ENCODE peak calls at places on chromosomes 13 and 19, in six cellular contexts. One of them, this sample, is unnamed.

GRCh38 chr13:113589251-113589960 is 4.9 kb downstream of the TFDP1 start:
- DNase-seq in mammary epithelial cell: no peak
- DNase-seq in K562: no peak
- DNase-seq in fibroblast of lung: no peak
- DNase-seq in neural progenitor cell: no peak
- DNase-seq in HCT116: no peak
- DNase-seq in this sample: no peak

GRCh38 chr13:90974249-90974954 is 373.1 kb upstream of the MIR17HG start:
- DNase-seq in neural progenitor cell: no peak
- DNase-seq in fibroblast of lung: no peak
- DNase-seq in mammary epithelial cell: no peak
- DNase-seq in HCT116: no peak
- DNase-seq in K562: no peak
- DNase-seq in this sample: no peak

GRCh38 chr19:10334340-10335148 is 1.2 kb upstream of the RAVER1 start:
- DNase-seq in neural progenitor cell: peak; percentile 93
- DNase-seq in HCT116: peak; percentile 93
- DNase-seq in K562: peak; percentile 91
- DNase-seq in mammary epithelial cell: peak; percentile 90
- DNase-seq in fibroblast of lung: peak; percentile 95
- DNase-seq in this sample: peak; percentile 89

GRCh38 chr13:71880753-71881541 is 13.9 kb upstream of the DACH1 start:
- DNase-seq in neural progenitor cell: no peak
- DNase-seq in K562: no peak
- DNase-seq in HCT116: no peak
- DNase-seq in fibroblast of lung: peak; percentile 32
- DNase-seq in mammary epithelial cell: peak; percentile 25
- DNase-seq in this sample: no peak

GRCh38 chr13:49472186-49472585 is 23.6 kb upstream of the PHF11 start:
- DNase-seq in fibroblast of lung: no peak
- DNase-seq in HCT116: no peak
- DNase-seq in mammary epithelial cell: no peak
- DNase-seq in K562: no peak
- DNase-seq in neural progenitor cell: no peak
- DNase-seq in this sample: no peak

GRCh38 chr13:80612804-80613203 is 271.9 kb upstream of the SPRY2 start:
- DNase-seq in fibroblast of lung: no peak
- DNase-seq in neural progenitor cell: peak; percentile 10
- DNase-seq in mammary epithelial cell: no peak
- DNase-seq in K562: no peak
- DNase-seq in HCT116: no peak
- DNase-seq in this sample: no peak

GRCh38 chr19:7295912-7296486 is 1.8 kb upstream of the INSR start:
- DNase-seq in mammary epithelial cell: no peak
- DNase-seq in HCT116: no peak
- DNase-seq in neural progenitor cell: no peak
- DNase-seq in K562: no peak
- DNase-seq in fibroblast of lung: no peak
- DNase-seq in this sample: no peak

GRCh38 chr19:31595521-31595920 is 246.3 kb upstream of the TSHZ3 start:
- DNase-seq in mammary epithelial cell: no peak
- DNase-seq in HCT116: no peak
- DNase-seq in fibroblast of lung: no peak
- DNase-seq in K562: no peak
- DNase-seq in neural progenitor cell: no peak
- DNase-seq in this sample: no peak

GRCh38 chr19:45876411-45877197 is 9.3 kb downstream of the IRF2BP1 start:
- DNase-seq in neural progenitor cell: peak; percentile 61
- DNase-seq in fibroblast of lung: peak; percentile 22
- DNase-seq in mammary epithelial cell: no peak
- DNase-seq in HCT116: no peak
- DNase-seq in K562: peak; percentile 73
- DNase-seq in this sample: no peak

GRCh38 chr13:32917504-32917903 is 98.7 kb upstream of the KL start:
- DNase-seq in mammary epithelial cell: no peak
- DNase-seq in fibroblast of lung: no peak
- DNase-seq in neural progenitor cell: no peak
- DNase-seq in HCT116: no peak
- DNase-seq in K562: no peak
- DNase-seq in this sample: peak; percentile 31

GRCh38 chr19:45402469-45403070 is 2.3 kb downstream of the PPP1R13L start:
- DNase-seq in neural progenitor cell: peak; percentile 81
- DNase-seq in fibroblast of lung: no peak
- DNase-seq in HCT116: no peak
- DNase-seq in mammary epithelial cell: peak; percentile 78
- DNase-seq in K562: peak; percentile 81
- DNase-seq in this sample: no peak

GRCh38 chr13:57286511-57287098 is 119.6 kb downstream of the PRR20E start:
- DNase-seq in neural progenitor cell: peak; percentile 82
- DNase-seq in fibroblast of lung: no peak
- DNase-seq in HCT116: no peak
- DNase-seq in mammary epithelial cell: no peak
- DNase-seq in K562: no peak
- DNase-seq in this sample: no peak

GRCh38 chr19:13505761-13506549 is at the start of gene CACNA1A:
- DNase-seq in HCT116: no peak
- DNase-seq in neural progenitor cell: peak; percentile 83
- DNase-seq in mammary epithelial cell: no peak
- DNase-seq in fibroblast of lung: no peak
- DNase-seq in K562: no peak
- DNase-seq in this sample: peak; percentile 17

GRCh38 chr19:35454663-35455062 is 6.6 kb downstream of the FFAR2 start:
- DNase-seq in fibroblast of lung: no peak
- DNase-seq in K562: no peak
- DNase-seq in mammary epithelial cell: no peak
- DNase-seq in neural progenitor cell: no peak
- DNase-seq in HCT116: no peak
- DNase-seq in this sample: no peak

GRCh38 chr13:31166591-31166990 is 4.9 kb upstream of the HSPH1 start:
- DNase-seq in fibroblast of lung: no peak
- DNase-seq in mammary epithelial cell: peak; percentile 26
- DNase-seq in K562: no peak
- DNase-seq in HCT116: no peak
- DNase-seq in neural progenitor cell: no peak
- DNase-seq in this sample: no peak

GRCh38 chr19:5466814-5467291 is 11.6 kb downstream of the ZNRF4 start:
- DNase-seq in fibroblast of lung: no peak
- DNase-seq in HCT116: no peak
- DNase-seq in neural progenitor cell: no peak
- DNase-seq in K562: no peak
- DNase-seq in mammary epithelial cell: no peak
- DNase-seq in this sample: peak; percentile 73

GRCh38 chr13:24074687-24075086 is 85.8 kb upstream of the SPATA13 start:
- DNase-seq in HCT116: no peak
- DNase-seq in fibroblast of lung: no peak
- DNase-seq in K562: no peak
- DNase-seq in mammary epithelial cell: no peak
- DNase-seq in neural progenitor cell: no peak
- DNase-seq in this sample: no peak

GRCh38 chr13:107296804-107297203 is 728.9 kb upstream of the ARGLU1 start:
- DNase-seq in mammary epithelial cell: no peak
- DNase-seq in neural progenitor cell: no peak
- DNase-seq in HCT116: no peak
- DNase-seq in fibroblast of lung: peak; percentile 26
- DNase-seq in K562: no peak
- DNase-seq in this sample: no peak

GRCh38 chr13:40488869-40489391 is 177.5 kb downstream of the FOXO1 start:
- DNase-seq in mammary epithelial cell: no peak
- DNase-seq in HCT116: no peak
- DNase-seq in fibroblast of lung: no peak
- DNase-seq in K562: no peak
- DNase-seq in neural progenitor cell: no peak
- DNase-seq in this sample: no peak

GRCh38 chr13:48783181-48783630 is 129.5 kb downstream of the CYSLTR2 start:
- DNase-seq in K562: no peak
- DNase-seq in fibroblast of lung: peak; percentile 100
- DNase-seq in neural progenitor cell: no peak
- DNase-seq in HCT116: no peak
- DNase-seq in mammary epithelial cell: peak; percentile 89
- DNase-seq in this sample: peak; percentile 66

GRCh38 chr13:113864303-113864890 is 521 bp upstream of the GAS6 start:
- DNase-seq in mammary epithelial cell: peak; percentile 68
- DNase-seq in fibroblast of lung: no peak
- DNase-seq in K562: no peak
- DNase-seq in HCT116: no peak
- DNase-seq in neural progenitor cell: no peak
- DNase-seq in this sample: no peak

GRCh38 chr19:29259153-29259552 is 46.2 kb upstream of the UQCRFS1 start:
- DNase-seq in K562: peak; percentile 34
- DNase-seq in neural progenitor cell: peak; percentile 20
- DNase-seq in mammary epithelial cell: no peak
- DNase-seq in HCT116: no peak
- DNase-seq in fibroblast of lung: no peak
- DNase-seq in this sample: no peak
- TF ChIP-seq CTCF in K562: peak; percentile 56
- TF ChIP-seq CTCF in neural progenitor cell: peak; percentile 39
- TF ChIP-seq CTCF in mammary epithelial cell: no peak
- TF ChIP-seq CTCF in HCT116: peak; percentile 38
- TF ChIP-seq CTCF in fibroblast of lung: peak; percentile 30
- TF ChIP-seq CTCF in this sample: peak; percentile 40

GRCh38 chr13:36921902-36922301 is 1.9 kb upstream of the SMAD9 start:
- DNase-seq in mammary epithelial cell: no peak
- DNase-seq in HCT116: no peak
- DNase-seq in K562: no peak
- DNase-seq in neural progenitor cell: no peak
- DNase-seq in fibroblast of lung: no peak
- DNase-seq in this sample: no peak

GRCh38 chr13:36920612-36921185 is 661 bp upstream of the SMAD9 start:
- DNase-seq in mammary epithelial cell: no peak
- DNase-seq in HCT116: no peak
- DNase-seq in fibroblast of lung: no peak
- DNase-seq in neural progenitor cell: peak; percentile 22
- DNase-seq in K562: no peak
- DNase-seq in this sample: no peak

GRCh38 chr13:36918246-36919060 is 1.6 kb downstream of the SMAD9 start:
- DNase-seq in fibroblast of lung: peak; percentile 23
- DNase-seq in mammary epithelial cell: no peak
- DNase-seq in K562: no peak
- DNase-seq in HCT116: no peak
- DNase-seq in neural progenitor cell: peak; percentile 69
- DNase-seq in this sample: peak; percentile 71

GRCh38 chr13:36919833-36920611 is at the start of gene SMAD9:
- DNase-seq in mammary epithelial cell: peak; percentile 30
- DNase-seq in HCT116: peak; percentile 1
- DNase-seq in neural progenitor cell: peak; percentile 91
- DNase-seq in fibroblast of lung: peak; percentile 59
- DNase-seq in K562: peak; percentile 52
- DNase-seq in this sample: peak; percentile 85

GRCh38 chr13:36919206-36919832 is 719 bp downstream of the SMAD9 start:
- DNase-seq in HCT116: no peak
- DNase-seq in K562: no peak
- DNase-seq in fibroblast of lung: peak; percentile 9
- DNase-seq in mammary epithelial cell: peak; percentile 6
- DNase-seq in neural progenitor cell: peak; percentile 76
- DNase-seq in this sample: peak; percentile 73
- TF ChIP-seq EZH2 in HCT116: no peak
- TF ChIP-seq EZH2 in K562: no peak
- TF ChIP-seq EZH2 in fibroblast of lung: no peak
- TF ChIP-seq EZH2 in mammary epithelial cell: no peak
- TF ChIP-seq EZH2 in neural progenitor cell: no peak
- TF ChIP-seq EZH2 in this sample: no peak

GRCh38 chr19:39038098-39038497 is 5.7 kb upstream of the FBXO27 start:
- DNase-seq in mammary epithelial cell: peak; percentile 49
- DNase-seq in K562: peak; percentile 78
- DNase-seq in HCT116: peak; percentile 37
- DNase-seq in neural progenitor cell: peak; percentile 87
- DNase-seq in fibroblast of lung: peak; percentile 43
- DNase-seq in this sample: peak; percentile 86
- TF ChIP-seq CTCF in mammary epithelial cell: peak; percentile 65
- TF ChIP-seq CTCF in K562: peak; percentile 61
- TF ChIP-seq CTCF in HCT116: peak; percentile 36
- TF ChIP-seq CTCF in neural progenitor cell: no peak
- TF ChIP-seq CTCF in fibroblast of lung: no peak
- TF ChIP-seq CTCF in this sample: peak; percentile 22

DNA sequence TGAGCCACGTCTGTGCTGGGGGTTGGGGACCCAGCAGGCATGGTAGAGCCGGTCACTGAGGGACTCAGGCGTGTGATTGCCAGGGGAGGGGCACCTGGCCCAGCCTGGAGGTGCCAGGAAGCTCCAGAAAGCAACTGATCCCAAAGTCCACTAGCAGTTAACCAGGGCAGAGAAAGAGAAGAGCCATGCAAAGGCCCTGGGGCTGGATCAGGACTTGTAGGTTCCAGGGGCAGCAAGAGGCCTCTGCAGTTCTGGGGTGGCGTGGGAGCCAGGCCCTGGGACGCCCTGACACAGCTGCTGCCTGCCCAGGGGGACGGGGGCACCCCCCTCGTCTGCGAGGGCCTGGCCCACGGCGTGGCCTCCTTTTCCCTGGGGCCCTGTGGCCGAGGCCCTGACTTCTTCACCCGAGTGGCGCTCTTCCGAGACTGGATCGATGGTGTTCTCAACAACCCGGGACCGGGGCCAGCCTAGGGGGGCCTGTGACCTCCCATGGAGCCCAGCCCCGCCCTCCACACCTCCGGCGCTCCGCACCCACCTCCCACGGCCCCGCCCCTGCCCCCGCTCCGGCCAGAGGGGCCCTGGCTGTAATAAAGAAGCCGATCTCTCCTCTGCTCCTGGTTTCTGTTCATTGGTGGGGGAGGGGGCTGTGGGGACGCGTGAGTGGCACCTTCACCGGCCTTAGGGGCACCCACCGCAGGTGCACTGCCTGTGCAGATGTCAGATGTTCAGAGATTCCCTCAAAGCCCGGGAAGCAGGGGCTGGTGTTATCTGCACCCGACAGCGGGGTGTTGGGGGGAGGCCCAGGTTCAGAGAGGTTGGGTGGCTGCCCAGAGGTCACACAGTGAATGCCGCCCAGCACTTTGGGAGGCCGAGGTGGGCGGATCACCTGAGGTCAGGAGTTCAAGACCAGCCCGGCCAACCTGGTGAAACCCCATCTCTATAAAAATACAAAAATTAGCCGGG is 4.1 kb downstream of the AZU1 start:
- DNase-seq in neural progenitor cell: no peak
- DNase-seq in HCT116: no peak
- DNase-seq in fibroblast of lung: no peak
- DNase-seq in K562: peak; percentile 40
- DNase-seq in mammary epithelial cell: no peak
- DNase-seq in this sample: no peak
- TF ChIP-seq EZH2 in neural progenitor cell: no peak
- TF ChIP-seq EZH2 in HCT116: no peak
- TF ChIP-seq EZH2 in fibroblast of lung: no peak
- TF ChIP-seq EZH2 in K562: no peak
- TF ChIP-seq EZH2 in mammary epithelial cell: no peak
- TF ChIP-seq EZH2 in this sample: no peak

This sample was measured in A673.